ENCODE peak calls at places on chromosomes 16 and 17, in six cellular contexts. T is heart left ventricle; K is RWPE1; N is AG04450; U is PC-9; Y is CD4-positive, alpha-beta T cell. R is an unnamed sample.

GRCh38 chr16:85441189-85441889 is 171.8 kb upstream of the GSE1 start:
- DNase-seq in Y (no peak), N (no peak), K (no peak), T (no peak), U (no peak), R (peak)

GRCh38 chr17:45813051-45813731 is 29.1 kb downstream of the CRHR1 start:
- DNase-seq in Y (no peak), K (no peak), N (no peak), U (no peak), T (no peak), R (no peak)

GRCh38 chr16:15597822-15598647 is 44.9 kb downstream of the MARF1 start:
- DNase-seq in T (no peak), Y (no peak), K (no peak), N (no peak), U (no peak), R (no peak)

GRCh38 chr17:77858291-77859034 is 100.0 kb upstream of the TNRC6C start:
- DNase-seq in N (no peak), T (no peak), Y (no peak), U (no peak), K (no peak), R (no peak)

GRCh38 chr16:80466024-80466986 is 74.5 kb upstream of the DYNLRB2 start:
- DNase-seq in K (peak), N (no peak), T (peak), Y (peak), U (peak), R (peak)

GRCh38 chr16:64925166-64925565 is 196.7 kb downstream of the CDH11 start:
- DNase-seq in K (no peak), T (peak), Y (no peak), U (no peak), N (no peak), R (no peak)

GRCh38 chr16:31201511-31202401 is 804 bp downstream of the PYCARD start:
- DNase-seq in U (peak), N (no peak), K (peak), T (peak), Y (peak), R (peak)

GRCh38 chr17:44775838-44776621 is 17.2 kb downstream of the ADAM11 start:
- DNase-seq in N (no peak), Y (no peak), T (no peak), K (no peak), U (peak), R (no peak)

GRCh38 chr16:76837872-76838271 is 353.1 kb upstream of the MON1B start:
- DNase-seq in T (no peak), N (no peak), Y (no peak), K (peak), U (peak), R (no peak)

GRCh38 chr17:3965123-3965800 is 1.0 kb upstream of the ATP2A3 start:
- DNase-seq in K (no peak), U (peak), T (peak), Y (peak), N (no peak), R (peak)

GRCh38 chr17:47719411-47720152 is 13.5 kb upstream of the TBX21 start:
- DNase-seq in U (peak), Y (no peak), T (no peak), K (no peak), N (peak), R (no peak)

GRCh38 chr16:1150511-1150982 is 2.4 kb upstream of the CACNA1H start:
- DNase-seq in T (no peak), U (no peak), Y (no peak), N (no peak), K (no peak), R (peak)

GRCh38 chr16:72938426-72939164 is 109.3 kb downstream of the ZFHX3 start:
- DNase-seq in K (peak), T (peak), Y (no peak), N (peak), U (no peak), R (no peak)

GRCh38 chr17:66570353-66571195 is 264.3 kb upstream of the CACNG5 start:
- DNase-seq in Y (no peak), U (no peak), K (no peak), N (no peak), T (no peak), R (no peak)

GRCh38 chr17:31224366-31224765 is 72.7 kb downstream of the OMG start:
- DNase-seq in K (no peak), N (no peak), U (no peak), Y (no peak), T (no peak), R (no peak)

GRCh38 chr16:23587726-23588125 is 8.4 kb downstream of the NDUFAB1 start:
- DNase-seq in U (no peak), T (no peak), N (peak), Y (no peak), K (no peak), R (no peak)

GRCh38 chr16:4336701-4337539 is 14.2 kb downstream of the PAM16 start:
- DNase-seq in T (no peak), N (no peak), Y (no peak), K (no peak), U (no peak), R (no peak)

GRCh38 chr16:89093602-89094251 is at the start of gene ACSF3:
- DNase-seq in K (peak), U (peak), Y (peak), T (peak), N (no peak), R (peak)

GRCh38 chr16:3654249-3654991 is at the start of gene DNASE1:
- DNase-seq in U (peak), Y (peak), N (no peak), K (peak), T (peak), R (peak)

GRCh38 chr17:73798111-73798748 is 154.0 kb upstream of the SDK2 start:
- DNase-seq in N (peak), U (no peak), K (peak), T (no peak), Y (no peak), R (no peak)

GRCh38 chr17:80316431-80316830 is 55.8 kb downstream of the RNF213 start:
- DNase-seq in Y (no peak), K (no peak), U (no peak), N (no peak), T (no peak), R (no peak)

GRCh38 chr16:77987772-77988171 is 34.6 kb upstream of the CLEC3A start:
- DNase-seq in T (no peak), N (no peak), Y (no peak), U (no peak), K (no peak), R (no peak)

GRCh38 chr17:49494399-49494798 is 694 bp upstream of the NGFR start:
- DNase-seq in Y (no peak), U (no peak), T (no peak), N (no peak), K (no peak), R (no peak)

GRCh38 chr16:89155851-89156739 is 15.5 kb upstream of the CDH15 start:
- DNase-seq in K (no peak), Y (no peak), U (no peak), N (no peak), T (no peak), R (peak)

GRCh38 chr17:82872591-82873520 is 33.0 kb upstream of the ZNF750 start:
- DNase-seq in K (no peak), T (no peak), Y (no peak), U (no peak), N (no peak), R (peak)

GRCh38 chr16:70789231-70789926 is 11.6 kb downstream of the VAC14 start:
- DNase-seq in T (no peak), Y (no peak), K (no peak), U (no peak), N (no peak), R (no peak)

GRCh38 chr17:72906306-72906705 is 186.2 kb downstream of the SLC39A11 start:
- DNase-seq in K (no peak), U (no peak), N (no peak), Y (no peak), T (no peak), R (no peak)

GRCh38 chr17:42122371-42123303 is at the start of gene HSPB9:
- DNase-seq in K (no peak), U (no peak), T (peak), N (no peak), Y (no peak), R (no peak)

GRCh38 chr16:67506468-67506867 is 22.2 kb upstream of the RIPOR1 start:
- DNase-seq in U (no peak), N (no peak), T (no peak), Y (no peak), K (no peak), R (no peak)

GRCh38 chr17:43368740-43369506 is 29.9 kb upstream of the ARL4D start:
- DNase-seq in K (peak), U (peak), N (no peak), T (peak), Y (peak), R (peak)

GRCh38 chr17:43373343-43373742 is 25.4 kb upstream of the ARL4D start:
- DNase-seq in T (no peak), Y (no peak), N (no peak), K (no peak), U (no peak), R (no peak)

GRCh38 chr17:43371227-43371821 is 27.5 kb upstream of the ARL4D start:
- DNase-seq in K (no peak), Y (no peak), T (no peak), U (no peak), N (no peak), R (no peak)

GRCh38 chr17:43369986-43370385 is 28.8 kb upstream of the ARL4D start:
- DNase-seq in T (no peak), U (no peak), K (no peak), N (no peak), Y (no peak), R (no peak)

GRCh38 chr17:43372273-43372911 is 26.4 kb upstream of the ARL4D start:
- DNase-seq in T (peak), N (no peak), Y (no peak), K (no peak), U (no peak), R (peak)
- H3K27ac ChIP-seq in T (peak), N (no peak), Y (no peak), K (no peak), U (no peak), R (no peak)

DNA sequence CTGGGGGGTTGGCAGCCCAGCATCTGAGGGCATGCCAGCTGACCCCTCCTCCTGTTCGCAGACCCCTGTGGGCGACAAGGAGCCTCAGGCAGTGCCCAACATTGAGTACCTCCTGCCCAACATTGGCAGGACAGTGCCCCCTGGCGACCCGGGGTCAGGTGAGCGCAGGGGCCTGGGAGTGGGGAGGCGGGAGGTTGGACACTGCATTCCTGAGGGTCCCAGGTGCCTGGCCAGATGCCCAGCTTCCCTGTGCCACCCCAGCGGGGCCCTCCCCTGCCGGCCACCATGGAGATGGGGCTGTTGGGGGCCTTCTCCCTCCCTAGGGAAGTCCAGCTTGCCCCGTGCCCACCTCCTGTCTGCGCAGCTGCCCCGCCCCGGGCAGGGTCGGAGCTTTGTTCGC is 70.1 kb downstream of the ARHGAP23 start:
- DNase-seq in K (no peak), Y (no peak), T (no peak), N (no peak), U (no peak), R (no peak)
- TF ChIP-seq CTCF in K (no peak), Y (no peak), T (no peak), N (no peak), U (no peak), R (no peak)

GRCh38 chr16:81836279-81837054 is 57.4 kb downstream of the PLCG2 start:
- DNase-seq in T (no peak), N (no peak), Y (no peak), K (no peak), U (no peak), R (peak)
- H3K27ac ChIP-seq in T (no peak), N (no peak), Y (no peak), K (no peak), U (no peak), R (peak)

GRCh38 chr16:25064967-25065366 is 46.6 kb upstream of the LCMT1 start:
- DNase-seq in U (no peak), Y (no peak), K (no peak), N (no peak), T (peak), R (no peak)

GRCh38 chr16:25066747-25067631 is 44.6 kb upstream of the LCMT1 start:
- DNase-seq in K (peak), U (peak), N (no peak), T (peak), Y (peak), R (peak)

GRCh38 chr16:25066426-25066746 is 45.2 kb upstream of the LCMT1 start:
- DNase-seq in Y (no peak), T (no peak), N (no peak), U (no peak), K (no peak), R (no peak)

GRCh38 chr16:25063865-25064264 is 47.7 kb upstream of the LCMT1 start:
- DNase-seq in N (no peak), Y (no peak), U (no peak), K (no peak), T (peak), R (no peak)

GRCh38 chr16:25065899-25066298 is 45.6 kb upstream of the LCMT1 start:
- DNase-seq in N (no peak), U (no peak), Y (no peak), T (no peak), K (no peak), R (peak)
- TF ChIP-seq CTCF in N (no peak), U (no peak), Y (no peak), T (no peak), K (no peak), R (peak)

GRCh38 chr17:19299866-19300265 is 62.7 kb downstream of the B9D1 start:
- DNase-seq in Y (no peak), T (no peak), U (no peak), N (no peak), K (no peak), R (no peak)

GRCh38 chr17:19302791-19303233 is 59.7 kb downstream of the B9D1 start:
- DNase-seq in U (no peak), Y (no peak), K (no peak), T (peak), N (no peak), R (peak)

GRCh38 chr17:19303367-19303776 is 59.2 kb downstream of the B9D1 start:
- DNase-seq in Y (no peak), U (no peak), K (no peak), T (no peak), N (no peak), R (peak)

GRCh38 chr17:19301274-19301946 is 61.1 kb downstream of the B9D1 start:
- DNase-seq in U (no peak), N (no peak), K (no peak), T (peak), Y (no peak), R (no peak)

GRCh38 chr17:19301973-19302372 is 60.5 kb downstream of the B9D1 start:
- DNase-seq in U (no peak), K (no peak), T (no peak), Y (no peak), N (no peak), R (no peak)
- H3K27ac ChIP-seq in U (no peak), K (peak), T (peak), Y (no peak), N (no peak), R (no peak)

DNA sequence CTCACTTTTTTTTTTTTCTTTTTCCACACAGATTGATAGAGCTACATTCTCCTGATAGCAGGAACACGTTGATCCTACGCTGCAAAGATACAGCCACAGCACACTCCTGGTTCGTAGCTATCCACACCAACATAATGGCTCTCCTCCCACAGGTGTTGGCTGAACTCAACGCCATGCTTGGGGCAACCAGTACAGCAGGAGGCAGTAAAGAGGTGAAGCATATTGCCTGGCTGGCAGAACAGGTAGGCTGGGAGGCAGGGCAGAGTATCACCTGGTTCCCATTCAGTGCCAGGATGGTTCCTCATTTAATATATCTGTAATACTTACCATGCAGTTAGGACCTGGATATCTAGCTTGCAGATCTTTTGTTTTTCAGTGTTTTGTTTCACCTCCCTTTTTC is 51.1 kb upstream of the VPS4A start:
- DNase-seq in Y (no peak), N (no peak), U (no peak), K (no peak), T (no peak), R (no peak)
- TF ChIP-seq CTCF in Y (no peak), N (no peak), U (no peak), K (no peak), T (no peak), R (no peak)

GRCh38 chr17:52025231-52025630 is 133.3 kb downstream of the CA10 start:
- DNase-seq in K (no peak), Y (no peak), T (no peak), N (no peak), U (no peak), R (no peak)

GRCh38 chr17:52030096-52030495 is 128.4 kb downstream of the CA10 start:
- DNase-seq in K (no peak), U (no peak), N (no peak), Y (no peak), T (no peak), R (no peak)

GRCh38 chr17:52027081-52027480 is 131.4 kb downstream of the CA10 start:
- DNase-seq in Y (no peak), T (no peak), U (no peak), N (no peak), K (peak), R (no peak)

GRCh38 chr17:52026075-52026474 is 132.4 kb downstream of the CA10 start:
- DNase-seq in Y (no peak), K (no peak), T (no peak), N (no peak), U (no peak), R (no peak)

GRCh38 chr17:52027620-52028019 is 130.9 kb downstream of the CA10 start:
- DNase-seq in K (peak), T (no peak), U (no peak), Y (no peak), N (no peak), R (no peak)
- H3K27ac ChIP-seq in K (no peak), T (no peak), U (no peak), Y (no peak), N (no peak), R (no peak)

DNA sequence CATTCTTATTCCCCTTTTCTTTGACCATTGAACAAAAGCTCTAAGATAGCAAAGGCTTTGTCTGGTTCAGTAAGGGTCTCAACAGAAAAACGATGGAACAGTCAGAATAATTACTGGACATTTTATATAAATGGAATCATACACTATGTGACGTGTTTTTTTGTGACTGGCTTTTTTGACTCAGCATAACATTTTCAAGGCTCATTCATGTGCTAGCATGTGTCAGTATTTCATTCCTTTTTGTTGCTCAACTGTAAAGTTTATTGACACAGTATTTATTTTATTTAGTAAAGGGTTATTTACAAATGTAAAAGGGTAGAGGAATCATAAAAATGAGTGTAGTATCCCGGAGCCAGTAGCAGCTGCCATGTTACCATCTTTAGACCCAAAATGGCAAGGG is 226.2 kb downstream of the CDRT15L2 start:
- DNase-seq in N (no peak), K (no peak), Y (no peak), U (no peak), T (no peak), R (no peak)
- TF ChIP-seq CTCF in N (no peak), K (no peak), Y (no peak), U (no peak), T (no peak), R (no peak)

R was measured in OCI-LY7.